ENCODE peak calls at places on chromosomes 3 and 15, in nine cellular contexts. E, T, H, D, W, S, Y, C and B are unnamed samples. For H4K20me1, the result is how much of the 10 kb centered on the place peaks cover.

GRCh38 chr15:46955576-46955975 is 761.7 kb upstream of the SEMA6D start:
- DNase-seq in W (no peak), Y (no peak), E (no peak), S (no peak), D (no peak), C (no peak), T (no peak), H (no peak), B (no peak)

GRCh38 chr3:4776399-4776979 is 202.7 kb upstream of the BHLHE40 start:
- DNase-seq in S (peak), W (peak), C (no peak), Y (no peak), H (no peak), T (no peak), D (no peak), E (no peak), B (no peak)

GRCh38 chr3:156787926-156788663 is 38.1 kb upstream of the LEKR1 start:
- DNase-seq in S (peak), E (no peak), D (peak), C (peak), H (peak), Y (peak), W (no peak), T (no peak), B (peak)

GRCh38 chr3:128407247-128407646 is 59.4 kb downstream of the DNAJB8 start:
- DNase-seq in C (no peak), W (no peak), S (no peak), T (no peak), H (no peak), D (no peak), E (no peak), Y (no peak), B (no peak)

GRCh38 chr3:114714237-114714636 is 420.4 kb downstream of the TIGIT start:
- DNase-seq in E (peak), D (no peak), C (no peak), Y (peak), T (no peak), W (no peak), S (no peak), H (no peak), B (no peak)

GRCh38 chr3:103295974-103296570 is 861.3 kb downstream of the ZPLD1 start:
- DNase-seq in E (peak), D (peak), Y (no peak), S (peak), W (no peak), H (peak), C (no peak), T (peak), B (peak)

GRCh38 chr3:61894988-61895935 is 333.9 kb downstream of the PTPRG start:
- DNase-seq in E (no peak), W (peak), H (peak), S (peak), T (peak), D (peak), Y (peak), C (no peak), B (peak)

GRCh38 chr3:170585937-170586310 is at the start of gene SLC7A14:
- DNase-seq in H (peak), Y (no peak), S (no peak), D (peak), E (peak), T (no peak), C (no peak), W (no peak), B (no peak)

GRCh38 chr3:130709671-130710070 is 37.0 kb downstream of the PIK3R4 start:
- DNase-seq in D (no peak), T (no peak), W (no peak), H (peak), E (no peak), S (no peak), Y (no peak), C (no peak), B (no peak)

GRCh38 chr15:48796930-48797329 is 13.9 kb downstream of the CEP152 start:
- DNase-seq in T (no peak), C (no peak), W (peak), Y (peak), D (peak), E (no peak), S (peak), H (peak), B (peak)

GRCh38 chr3:159865042-159865579 is 123.5 kb upstream of the IL12A start:
- DNase-seq in W (no peak), C (no peak), T (no peak), D (peak), S (peak), Y (no peak), H (peak), E (no peak), B (no peak)

GRCh38 chr3:58688563-58688962 is 22.0 kb upstream of the FAM3D start:
- DNase-seq in T (no peak), D (no peak), E (no peak), C (no peak), S (no peak), H (no peak), W (no peak), Y (no peak), B (no peak)

GRCh38 chr3:197528190-197528589 is 27.6 kb downstream of the BDH1 start:
- DNase-seq in D (no peak), E (no peak), H (no peak), T (no peak), S (no peak), W (no peak), Y (no peak), C (no peak), B (no peak)

GRCh38 chr3:195260286-195260905 is 10.6 kb downstream of the XXYLT1 start:
- DNase-seq in H (peak), T (peak), E (peak), Y (peak), C (no peak), D (no peak), S (peak), W (no peak), B (no peak)

GRCh38 chr3:3665961-3666640 is 133.1 kb upstream of the LRRN1 start:
- DNase-seq in C (no peak), T (no peak), Y (no peak), E (no peak), H (no peak), W (peak), D (no peak), S (no peak), B (no peak)

GRCh38 chr15:78850352-78850751 is 22.3 kb upstream of the MORF4L1 start:
- DNase-seq in H (no peak), C (no peak), Y (no peak), D (no peak), E (no peak), W (no peak), S (no peak), T (no peak), B (no peak)

GRCh38 chr3:33826688-33827087 is 28.3 kb downstream of the PDCD6IP start:
- DNase-seq in Y (no peak), C (no peak), T (no peak), E (no peak), W (no peak), S (no peak), D (peak), H (peak), B (peak)

GRCh38 chr3:127767126-127767525 is 55.2 kb downstream of the MGLL start:
- DNase-seq in C (no peak), W (no peak), S (no peak), H (no peak), Y (no peak), T (no peak), E (no peak), D (no peak), B (no peak)

GRCh38 chr3:183515968-183516851 is 39.3 kb downstream of the KLHL6 start:
- DNase-seq in C (no peak), Y (no peak), H (no peak), E (no peak), S (no peak), W (peak), T (peak), D (no peak), B (no peak)

DNA sequence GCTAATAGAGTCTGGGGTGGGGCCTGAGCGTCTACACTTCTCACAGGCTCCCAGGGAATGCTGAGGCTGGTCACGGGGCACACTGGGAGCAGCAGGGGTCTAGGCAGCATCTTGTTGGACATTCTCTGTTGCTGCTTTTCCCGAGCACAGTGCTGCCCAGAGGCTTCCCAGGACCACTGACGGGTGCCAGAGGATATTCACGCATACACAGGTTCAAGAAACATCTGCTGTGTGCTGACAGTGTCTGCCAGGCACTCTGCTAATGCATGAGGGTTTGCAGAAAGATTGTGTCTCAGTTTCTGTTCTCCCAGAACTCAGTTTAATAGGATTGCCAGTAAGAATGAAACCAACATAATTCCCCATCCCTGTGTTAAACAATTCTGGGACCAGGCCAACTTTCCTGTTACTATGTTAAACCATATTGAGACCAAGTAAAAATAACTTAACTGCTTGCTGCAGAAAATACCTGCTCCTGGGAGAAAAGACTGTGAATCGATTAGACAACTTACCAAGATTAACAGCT is 24.0 kb upstream of the BCL2L10 start:
- DNase-seq in T (no peak), Y (peak), S (no peak), H (no peak), W (no peak), D (peak), E (no peak), C (no peak), B (no peak)
- H3K9ac ChIP-seq in T (no peak), Y (no peak), S (no peak), H (no peak), W (no peak), D (no peak), E (no peak), C (no peak), B (no peak)

GRCh38 chr3:39383913-39384664 is 919 bp downstream of the SLC25A38 start:
- DNase-seq in E (peak), S (peak), T (peak), H (peak), W (peak), D (peak), Y (peak), C (peak), B (peak)
- H4K20me1 ChIP-seq in E (under half), S (under half), T (under half), H (under half), W (under half), D (under half), Y (under half), C (under half), B (under half)

DNA sequence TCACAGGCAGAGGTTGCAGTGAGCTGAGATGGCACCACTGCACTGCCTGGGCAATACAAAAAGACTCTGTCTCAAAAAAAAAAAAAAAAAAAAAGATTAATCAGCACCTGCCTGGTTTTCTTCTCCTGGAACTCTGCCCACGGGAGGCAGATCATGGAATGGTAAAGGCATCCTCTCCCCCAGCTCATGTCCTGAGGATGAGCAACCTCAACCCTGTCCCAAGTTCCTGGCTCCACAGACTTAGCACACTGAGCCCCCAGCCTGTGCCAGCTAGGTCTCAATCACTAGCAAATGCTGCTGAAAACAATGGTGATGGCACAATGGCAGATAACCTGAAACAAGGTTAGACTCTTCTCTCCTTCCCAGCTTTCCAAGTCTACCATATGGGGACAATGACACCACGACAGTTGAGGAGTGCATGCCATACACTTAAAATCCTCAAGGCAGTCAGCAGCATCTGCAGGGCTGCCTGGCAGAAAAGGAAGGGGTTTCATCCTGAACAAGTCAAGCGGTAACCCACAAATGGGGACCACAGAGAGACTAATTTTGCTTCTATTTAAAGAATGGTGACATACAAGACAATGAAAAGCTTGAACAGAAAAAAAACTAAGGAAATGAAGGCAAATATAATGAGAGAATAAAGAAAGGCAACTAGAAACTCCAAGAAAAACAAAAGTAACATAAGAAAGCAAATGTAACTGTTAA is 4.8 kb downstream of the CLN6 start:
- DNase-seq in S (no peak), Y (no peak), E (no peak), T (peak), C (no peak), H (no peak), W (peak), D (no peak), B (no peak)
- H3K9ac ChIP-seq in S (no peak), Y (no peak), E (no peak), T (peak), C (no peak), H (no peak), W (no peak), D (no peak), B (no peak)

DNA sequence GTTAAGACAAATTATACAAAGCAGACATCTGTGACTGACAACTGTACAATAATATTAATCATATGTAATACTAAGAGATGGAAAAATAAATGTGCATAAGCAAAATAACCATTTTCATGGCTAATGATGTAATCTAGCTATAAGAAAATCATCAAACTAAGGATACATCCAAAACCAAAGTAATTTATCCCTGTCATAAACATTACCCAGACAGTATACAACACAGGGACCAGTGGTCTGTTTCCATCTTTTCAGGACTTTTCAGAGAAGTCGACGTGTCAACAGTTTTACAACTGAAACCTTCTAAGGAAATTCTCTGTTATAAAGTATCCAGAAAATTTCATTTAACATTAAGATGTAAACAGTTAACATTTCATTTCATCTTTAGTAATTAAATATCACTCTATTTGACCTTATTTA is 11.0 kb downstream of the THBS1 start:
- DNase-seq in E (no peak), H (peak), S (no peak), C (no peak), D (peak), Y (no peak), W (no peak), T (no peak), B (no peak)
- H4K20me1 ChIP-seq in E (under half), H (half or more), S (under half), C (under half), D (half or more), Y (under half), W (under half), T (under half), B (under half)